ENCODE peak calls at places on chromosomes 1 and 21, in six cellular contexts. H is HFF-Myc; O is GM03348; V is NCI-H1694 treated with DMSO at 0.1 percent for 48 hours; R is NCI-H2029; J is activated CD4-positive, CD25-positive, alpha-beta regulatory T cell. E is an unnamed sample.

GRCh38 chr1:245837741-245838140 is 669.3 kb downstream of the SMYD3 start:
- DNase-seq in J (no peak), O (peak), R (no peak), V (no peak), H (no peak), E (no peak)

GRCh38 chr1:31595836-31596736 is 19.8 kb downstream of the TINAGL1 start:
- DNase-seq in R (no peak), V (peak), J (no peak), O (no peak), H (no peak), E (no peak)

GRCh38 chr1:21261551-21262281 is 28.5 kb downstream of the ECE1 start:
- DNase-seq in R (no peak), O (peak), H (peak), J (no peak), V (no peak), E (no peak)

GRCh38 chr21:43771698-43772367 is 4.3 kb downstream of the CSTB start:
- DNase-seq in O (no peak), V (no peak), H (no peak), R (no peak), J (no peak), E (no peak)

GRCh38 chr1:210633636-210634035 is 304.9 kb downstream of the HHAT start:
- DNase-seq in O (no peak), V (no peak), H (no peak), R (peak), J (no peak), E (no peak)

GRCh38 chr1:54542962-54543539 is 5.0 kb upstream of the ACOT11 start:
- DNase-seq in O (no peak), J (no peak), V (no peak), H (no peak), R (no peak), E (no peak)

GRCh38 chr1:245298781-245299180 is 144.0 kb downstream of the KIF26B start:
- DNase-seq in O (peak), H (peak), R (peak), V (peak), J (no peak), E (no peak)

GRCh38 chr1:67752306-67752705 is 67.3 kb downstream of the GADD45A start:
- DNase-seq in H (no peak), O (no peak), J (no peak), V (no peak), R (no peak), E (no peak)

GRCh38 chr21:45539046-45539795 is 3.0 kb downstream of the SLC19A1 start:
- DNase-seq in R (no peak), J (no peak), H (no peak), O (no peak), V (no peak), E (peak)

GRCh38 chr21:45361033-45361997 is 43.6 kb upstream of the COL18A1 start:
- DNase-seq in R (no peak), J (no peak), V (no peak), O (no peak), H (no peak), E (no peak)

GRCh38 chr1:227490001-227490400 is 73.4 kb upstream of the ZNF678 start:
- DNase-seq in H (no peak), O (peak), R (no peak), J (no peak), V (no peak), E (no peak)

GRCh38 chr1:87269921-87270320 is 58.8 kb upstream of the LMO4 start:
- DNase-seq in O (no peak), V (no peak), H (no peak), J (no peak), R (no peak), E (no peak)

GRCh38 chr1:47593001-47593568 is 155.2 kb downstream of the FOXD2 start:
- DNase-seq in V (no peak), J (no peak), R (no peak), O (no peak), H (no peak), E (no peak)

GRCh38 chr1:57067863-57068262 is 102.0 kb upstream of the C8B start:
- DNase-seq in O (no peak), V (no peak), R (peak), J (no peak), H (no peak), E (no peak)

GRCh38 chr1:220367833-220368232 is 95.6 kb upstream of the RAB3GAP2 start:
- DNase-seq in J (no peak), R (no peak), H (no peak), V (no peak), O (no peak), E (no peak)

GRCh38 chr1:44531785-44532566 is 126.9 kb downstream of the RNF220 start:
- DNase-seq in H (peak), J (no peak), R (no peak), O (no peak), V (no peak), E (no peak)

GRCh38 chr1:229032455-229032854 is 238.5 kb upstream of the RAB4A start:
- DNase-seq in O (no peak), V (no peak), J (no peak), R (no peak), H (no peak), E (no peak)

GRCh38 chr1:240027059-240027462 is 64.6 kb upstream of the FMN2 start:
- DNase-seq in H (no peak), O (peak), R (peak), V (peak), J (no peak), E (no peak)

GRCh38 chr1:36115200-36115669 is 9.8 kb downstream of the COL8A2 start:
- DNase-seq in H (peak), R (no peak), V (peak), J (no peak), O (peak), E (no peak)

GRCh38 chr1:18739956-18740355 is 109.3 kb downstream of the PAX7 start:
- DNase-seq in H (no peak), R (no peak), O (no peak), J (no peak), V (no peak), E (no peak)

GRCh38 chr1:244322791-244323521 is 128.8 kb downstream of the ADSS2 start:
- DNase-seq in R (no peak), V (no peak), J (no peak), O (peak), H (peak), E (peak)

GRCh38 chr1:184974086-184974836 is at the start of gene NIBAN1:
- DNase-seq in J (peak), O (peak), V (peak), R (peak), H (no peak), E (peak)

GRCh38 chr1:164369698-164370365 is 189.2 kb upstream of the PBX1 start:
- DNase-seq in J (no peak), V (no peak), O (no peak), H (peak), R (no peak), E (no peak)

GRCh38 chr1:247228133-247228532 is 27.7 kb upstream of the VN1R5 start:
- DNase-seq in R (no peak), V (peak), J (no peak), H (no peak), O (no peak), E (no peak)

GRCh38 chr1:31453384-31454079 is 40.5 kb downstream of the SERINC2 start:
- DNase-seq in O (no peak), R (no peak), J (no peak), V (no peak), H (no peak), E (no peak)

GRCh38 chr1:235553063-235553675 is 48.9 kb upstream of the B3GALNT2 start:
- DNase-seq in V (no peak), O (no peak), R (no peak), H (no peak), J (no peak), E (no peak)

GRCh38 chr1:82387070-82387366 is 586.3 kb downstream of the ADGRL2 start:
- DNase-seq in H (no peak), O (no peak), R (no peak), J (no peak), V (no peak), E (no peak)